ENCODE peak calls at places on chromosomes 11 and 22, in four cellular contexts. X is mammary epithelial cell, U is GM23338, D is PC-3. K is an unnamed sample. For H4K20me1, the result is how much of the 10 kb centered on the place peaks cover.

GRCh38 chr22:49087163-49087562 is 740.5 kb downstream of the BRD1 start:
- DNase-seq in X (no peak), U (no peak), D (no peak), K (no peak)

GRCh38 chr11:70031631-70032469 is 46.3 kb upstream of the ANO1 start:
- DNase-seq in D (no peak), U (no peak), X (no peak), K (no peak)

GRCh38 chr22:23522642-23523251 is 57.3 kb downstream of the IGLL1 start:
- DNase-seq in X (no peak), D (peak), U (peak), K (peak)

GRCh38 chr11:43984519-43985385 is 42.3 kb downstream of the C11orf96 start:
- DNase-seq in U (no peak), X (no peak), D (no peak), K (no peak)

GRCh38 chr11:124310746-124311145 is 3.0 kb downstream of the OR8D1 start:
- DNase-seq in U (no peak), X (no peak), D (peak), K (no peak)

GRCh38 chr11:37712246-37712645 is 1114.2 kb upstream of the RAG2 start:
- DNase-seq in D (peak), U (peak), X (no peak), K (no peak)

GRCh38 chr11:6855971-6856542 is 6.8 kb upstream of the OR10A2 start:
- DNase-seq in U (no peak), X (peak), D (peak), K (peak)

GRCh38 chr11:74630043-74630442 is 37.7 kb downstream of the POLD3 start:
- DNase-seq in D (no peak), U (no peak), X (no peak), K (no peak)

GRCh38 chr11:117657801-117658200 is 139.2 kb downstream of the DSCAML1 start:
- DNase-seq in U (no peak), X (no peak), D (no peak), K (no peak)

GRCh38 chr11:134359646-134360045 is 27.9 kb downstream of the GLB1L2 start:
- DNase-seq in U (no peak), D (no peak), X (no peak), K (no peak)

DNA sequence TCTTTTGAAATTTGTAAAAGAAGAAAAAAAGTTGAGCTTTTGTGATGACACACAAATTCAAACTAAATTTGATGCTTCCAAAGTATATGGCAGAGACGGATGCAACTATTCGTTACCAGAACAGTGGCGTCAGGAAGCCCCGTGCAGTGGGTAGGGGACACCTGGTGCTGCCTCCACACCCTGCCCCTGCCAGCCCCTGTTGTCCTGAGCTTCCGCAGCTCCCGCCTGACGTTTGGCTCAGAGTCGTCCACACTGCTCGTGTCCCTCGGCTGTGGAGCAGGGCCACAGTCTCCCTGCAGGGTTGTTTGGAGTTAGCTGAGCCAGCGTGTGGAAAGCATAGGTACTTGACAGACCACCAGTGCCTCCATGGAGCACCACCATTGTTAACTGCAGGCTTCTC is 86.3 kb downstream of the ATXN10 start:
- DNase-seq in U (no peak), D (no peak), X (no peak), K (no peak)
- H4K20me1 ChIP-seq in U (under half), D (under half), X (under half), K (under half)

GRCh38 chr11:71423181-71423790 is 24.9 kb downstream of the DHCR7 start:
- DNase-seq in X (peak), U (no peak), D (peak), K (no peak)
- H3K4me2 ChIP-seq in X (no peak), U (no peak), D (peak), K (no peak)

DNA sequence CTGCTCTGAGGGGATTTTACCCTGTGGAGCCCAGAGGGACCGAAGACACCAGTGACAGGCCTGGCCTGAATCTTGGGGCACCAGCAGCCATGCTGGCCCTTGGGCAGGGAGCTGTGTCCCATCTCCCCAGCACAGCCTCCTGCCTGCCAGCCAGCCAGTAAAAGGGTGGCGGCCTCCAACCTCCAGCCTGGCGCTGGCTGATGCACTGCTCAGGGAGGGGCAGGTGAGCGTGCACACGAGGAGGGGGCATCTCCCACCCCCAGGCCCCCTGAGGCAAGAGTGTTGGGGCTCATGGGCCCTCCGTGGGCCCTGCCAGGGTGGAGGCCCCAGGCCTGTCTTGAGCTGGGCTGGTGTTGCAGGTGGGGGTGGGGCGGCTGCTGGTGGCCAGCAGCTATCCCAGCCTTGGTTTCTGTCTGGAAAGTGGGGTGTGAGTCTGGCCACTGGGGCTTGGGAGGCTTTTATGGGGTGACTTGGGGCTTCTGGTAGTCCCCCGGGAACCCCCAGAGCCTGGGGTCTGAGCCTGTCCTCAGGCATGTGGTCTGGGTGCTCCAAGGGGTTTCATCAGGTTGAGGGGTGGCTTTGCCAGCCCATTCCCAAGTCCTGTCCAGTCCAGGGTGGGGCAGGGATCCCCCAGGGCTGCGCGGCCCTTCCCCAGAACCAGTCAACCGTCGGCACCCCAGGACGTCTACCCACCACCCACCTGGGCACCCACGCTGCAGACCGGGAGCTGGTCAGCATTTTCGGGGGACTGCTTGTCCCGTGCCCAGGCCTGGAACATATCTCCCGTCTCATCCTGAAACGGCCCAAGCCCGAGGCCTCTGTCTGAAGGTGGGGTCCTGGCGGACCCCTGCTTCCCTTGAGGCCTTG is 17.8 kb downstream of the TSPAN4 start:
- DNase-seq in U (no peak), X (no peak), D (no peak), K (no peak)
- H4K20me1 ChIP-seq in U (under half), X (under half), D (under half), K (under half)

GRCh38 chr22:41256898-41257260 is 16.1 kb upstream of the CHADL start:
- DNase-seq in X (no peak), D (peak), U (peak), K (no peak)
- H3K4me2 ChIP-seq in X (no peak), D (peak), U (no peak), K (no peak)